ENCODE peak calls at places on chromosomes 13 and 19, in ten cellular contexts. One of them, this sample, is unnamed.

GRCh38 chr19:53960187-53960586 is 2.5 kb upstream of the CACNG8 start:
- DNase-seq in AG10803: no peak
- DNase-seq in esophagus muscularis mucosa: no peak
- DNase-seq in Peyer's patch: no peak
- DNase-seq in neural progenitor cell: peak
- DNase-seq in breast epithelium: no peak
- DNase-seq in astrocyte of the spinal cord: no peak
- DNase-seq in epithelial cell of proximal tubule: no peak
- DNase-seq in fibroblast of pulmonary artery: no peak
- DNase-seq in NB4: no peak
- DNase-seq in this sample: no peak

GRCh38 chr13:72384879-72385278 is 342.6 kb downstream of the MZT1 start:
- DNase-seq in astrocyte of the spinal cord: peak
- DNase-seq in epithelial cell of proximal tubule: peak
- DNase-seq in fibroblast of pulmonary artery: peak
- DNase-seq in esophagus muscularis mucosa: no peak
- DNase-seq in neural progenitor cell: no peak
- DNase-seq in NB4: peak
- DNase-seq in breast epithelium: no peak
- DNase-seq in AG10803: peak
- DNase-seq in Peyer's patch: no peak
- DNase-seq in this sample: no peak

GRCh38 chr13:113460064-113460555 is 6.8 kb upstream of the ADPRHL1 start:
- DNase-seq in astrocyte of the spinal cord: no peak
- DNase-seq in epithelial cell of proximal tubule: no peak
- DNase-seq in esophagus muscularis mucosa: peak
- DNase-seq in AG10803: no peak
- DNase-seq in Peyer's patch: no peak
- DNase-seq in fibroblast of pulmonary artery: no peak
- DNase-seq in NB4: no peak
- DNase-seq in neural progenitor cell: no peak
- DNase-seq in breast epithelium: no peak
- DNase-seq in this sample: no peak

GRCh38 chr13:39350461-39350881 is 252.5 kb downstream of the LHFPL6 start:
- DNase-seq in Peyer's patch: no peak
- DNase-seq in epithelial cell of proximal tubule: no peak
- DNase-seq in esophagus muscularis mucosa: no peak
- DNase-seq in neural progenitor cell: peak
- DNase-seq in astrocyte of the spinal cord: no peak
- DNase-seq in fibroblast of pulmonary artery: no peak
- DNase-seq in NB4: no peak
- DNase-seq in breast epithelium: no peak
- DNase-seq in AG10803: no peak
- DNase-seq in this sample: no peak

GRCh38 chr13:19713186-19713965 is 69.4 kb downstream of the PSPC1 start:
- DNase-seq in NB4: peak
- DNase-seq in fibroblast of pulmonary artery: peak
- DNase-seq in epithelial cell of proximal tubule: no peak
- DNase-seq in neural progenitor cell: no peak
- DNase-seq in AG10803: peak
- DNase-seq in astrocyte of the spinal cord: peak
- DNase-seq in esophagus muscularis mucosa: no peak
- DNase-seq in breast epithelium: no peak
- DNase-seq in Peyer's patch: no peak
- DNase-seq in this sample: peak

GRCh38 chr19:48466571-48467325 is 2.4 kb upstream of the CYTH2 start:
- DNase-seq in esophagus muscularis mucosa: no peak
- DNase-seq in AG10803: peak
- DNase-seq in breast epithelium: no peak
- DNase-seq in epithelial cell of proximal tubule: peak
- DNase-seq in NB4: no peak
- DNase-seq in fibroblast of pulmonary artery: peak
- DNase-seq in neural progenitor cell: no peak
- DNase-seq in astrocyte of the spinal cord: peak
- DNase-seq in Peyer's patch: peak
- DNase-seq in this sample: no peak

GRCh38 chr19:49058592-49058991 is 1.0 kb upstream of the CGB7 start:
- DNase-seq in fibroblast of pulmonary artery: no peak
- DNase-seq in neural progenitor cell: peak
- DNase-seq in AG10803: peak
- DNase-seq in NB4: no peak
- DNase-seq in epithelial cell of proximal tubule: no peak
- DNase-seq in Peyer's patch: no peak
- DNase-seq in breast epithelium: peak
- DNase-seq in esophagus muscularis mucosa: no peak
- DNase-seq in astrocyte of the spinal cord: peak
- DNase-seq in this sample: peak

GRCh38 chr13:59458908-59459579 is 704.7 kb downstream of the DIAPH3 start:
- DNase-seq in Peyer's patch: no peak
- DNase-seq in epithelial cell of proximal tubule: no peak
- DNase-seq in AG10803: peak
- DNase-seq in breast epithelium: no peak
- DNase-seq in esophagus muscularis mucosa: no peak
- DNase-seq in astrocyte of the spinal cord: peak
- DNase-seq in fibroblast of pulmonary artery: peak
- DNase-seq in NB4: no peak
- DNase-seq in neural progenitor cell: peak
- DNase-seq in this sample: no peak

DNA sequence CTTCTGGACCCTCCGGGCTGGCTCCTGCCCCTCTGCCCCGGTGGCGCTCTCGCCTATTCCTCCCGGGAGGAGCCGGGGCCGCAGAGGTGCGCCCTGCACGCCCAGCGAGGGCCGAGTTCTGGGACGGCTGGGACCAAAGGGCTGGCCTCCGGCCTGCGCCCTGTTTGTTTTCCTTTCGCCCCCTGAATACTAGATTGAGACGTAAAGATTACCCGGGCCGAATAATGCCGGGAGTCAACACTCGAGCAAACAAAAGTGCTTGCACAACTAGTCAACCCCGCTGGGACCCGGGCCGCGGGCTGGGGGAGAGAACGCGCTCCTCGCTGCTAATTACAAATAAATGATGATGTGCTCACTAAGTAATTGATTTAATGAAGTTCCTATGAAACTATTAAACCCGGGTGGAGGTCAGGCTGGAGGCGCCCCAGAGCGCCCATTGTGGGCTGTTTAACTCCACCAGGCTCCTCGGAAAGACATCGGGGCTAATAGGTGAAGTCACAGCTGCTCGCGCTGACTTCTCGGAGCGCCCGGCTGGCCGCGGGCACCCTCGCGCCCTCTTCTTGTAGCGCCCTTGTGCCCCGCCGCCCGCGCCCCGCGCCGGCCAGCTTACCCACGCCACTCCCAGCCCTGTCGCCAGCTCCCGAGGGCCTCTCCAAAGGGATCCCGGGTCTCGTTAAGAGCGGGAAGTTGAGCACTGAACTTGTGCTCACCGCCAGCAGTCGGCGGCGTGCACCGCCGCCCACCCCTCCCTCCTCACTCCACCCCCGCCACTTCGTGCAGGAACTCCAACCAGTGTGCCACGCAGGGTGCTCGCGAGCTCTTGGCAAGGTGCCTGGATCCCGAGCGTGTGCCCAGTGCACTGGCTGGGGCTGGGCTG is 14.9 kb downstream of the ZIC5 start:
- DNase-seq in fibroblast of pulmonary artery: no peak
- DNase-seq in epithelial cell of proximal tubule: no peak
- DNase-seq in Peyer's patch: no peak
- DNase-seq in AG10803: no peak
- DNase-seq in NB4: peak
- DNase-seq in astrocyte of the spinal cord: no peak
- DNase-seq in breast epithelium: no peak
- DNase-seq in esophagus muscularis mucosa: no peak
- DNase-seq in neural progenitor cell: peak
- DNase-seq in this sample: no peak
- H3K4me3 ChIP-seq in fibroblast of pulmonary artery: no peak
- H3K4me3 ChIP-seq in epithelial cell of proximal tubule: no peak
- H3K4me3 ChIP-seq in Peyer's patch: no peak
- H3K4me3 ChIP-seq in AG10803: no peak
- H3K4me3 ChIP-seq in NB4: peak
- H3K4me3 ChIP-seq in astrocyte of the spinal cord: peak
- H3K4me3 ChIP-seq in breast epithelium: peak
- H3K4me3 ChIP-seq in esophagus muscularis mucosa: peak
- H3K4me3 ChIP-seq in neural progenitor cell: peak
- H3K4me3 ChIP-seq in this sample: no peak

DNA sequence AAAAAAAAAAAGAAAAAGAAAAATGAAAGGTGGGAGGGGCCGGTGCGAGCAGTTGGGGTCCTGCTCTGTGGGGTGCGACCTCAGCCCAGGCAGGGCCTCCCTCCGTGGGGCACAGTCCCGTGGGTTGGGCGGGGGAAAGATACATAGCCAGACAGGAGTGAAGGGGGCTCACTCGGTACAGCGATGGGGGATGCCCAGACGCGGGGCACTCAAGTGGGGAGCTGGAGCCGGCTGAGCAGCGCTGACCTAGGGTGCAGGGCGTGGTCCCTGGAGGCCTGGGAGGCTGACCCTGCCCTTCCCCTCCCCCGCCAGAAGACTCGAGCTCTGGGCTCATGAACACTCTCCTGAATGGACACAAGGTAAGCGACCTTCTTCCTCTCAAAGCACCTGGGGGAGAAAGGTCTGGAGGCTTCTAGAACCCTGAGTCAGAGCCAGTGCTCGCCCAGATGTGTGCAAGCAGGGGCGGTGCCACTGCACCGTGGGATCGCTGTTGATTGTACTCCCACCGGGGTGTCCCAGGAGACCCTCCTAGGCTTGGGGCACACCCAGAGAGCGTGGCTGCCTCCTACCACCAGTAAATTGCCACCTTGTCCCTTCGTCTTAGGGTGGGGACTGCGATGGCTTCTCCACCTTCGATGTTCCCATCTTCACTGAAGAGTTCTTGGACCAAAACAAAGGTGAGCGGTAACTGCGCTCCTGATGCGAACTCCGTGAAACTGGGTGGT is 3.4 kb downstream of the HMG20B start:
- DNase-seq in fibroblast of pulmonary artery: no peak
- DNase-seq in esophagus muscularis mucosa: no peak
- DNase-seq in epithelial cell of proximal tubule: no peak
- DNase-seq in neural progenitor cell: no peak
- DNase-seq in breast epithelium: no peak
- DNase-seq in AG10803: no peak
- DNase-seq in NB4: no peak
- DNase-seq in Peyer's patch: no peak
- DNase-seq in astrocyte of the spinal cord: no peak
- DNase-seq in this sample: no peak
- H3K4me3 ChIP-seq in fibroblast of pulmonary artery: no peak
- H3K4me3 ChIP-seq in esophagus muscularis mucosa: peak
- H3K4me3 ChIP-seq in epithelial cell of proximal tubule: no peak
- H3K4me3 ChIP-seq in neural progenitor cell: peak
- H3K4me3 ChIP-seq in breast epithelium: no peak
- H3K4me3 ChIP-seq in AG10803: peak
- H3K4me3 ChIP-seq in NB4: no peak
- H3K4me3 ChIP-seq in Peyer's patch: no peak
- H3K4me3 ChIP-seq in astrocyte of the spinal cord: peak
- H3K4me3 ChIP-seq in this sample: no peak

GRCh38 chr19:46860846-46861690 is at the start of gene ARHGAP35:
- DNase-seq in Peyer's patch: peak
- DNase-seq in NB4: peak
- DNase-seq in AG10803: no peak
- DNase-seq in epithelial cell of proximal tubule: no peak
- DNase-seq in breast epithelium: no peak
- DNase-seq in astrocyte of the spinal cord: no peak
- DNase-seq in esophagus muscularis mucosa: no peak
- DNase-seq in fibroblast of pulmonary artery: no peak
- DNase-seq in neural progenitor cell: no peak
- DNase-seq in this sample: peak

GRCh38 chr19:46862504-46862835 is 1.7 kb downstream of the ARHGAP35 start:
- DNase-seq in fibroblast of pulmonary artery: no peak
- DNase-seq in breast epithelium: no peak
- DNase-seq in neural progenitor cell: no peak
- DNase-seq in NB4: no peak
- DNase-seq in Peyer's patch: no peak
- DNase-seq in esophagus muscularis mucosa: no peak
- DNase-seq in AG10803: no peak
- DNase-seq in astrocyte of the spinal cord: peak
- DNase-seq in epithelial cell of proximal tubule: no peak
- DNase-seq in this sample: no peak

GRCh38 chr19:46859637-46860124 is 1.1 kb upstream of the ARHGAP35 start:
- DNase-seq in AG10803: peak
- DNase-seq in NB4: no peak
- DNase-seq in epithelial cell of proximal tubule: no peak
- DNase-seq in Peyer's patch: peak
- DNase-seq in astrocyte of the spinal cord: no peak
- DNase-seq in fibroblast of pulmonary artery: no peak
- DNase-seq in breast epithelium: no peak
- DNase-seq in neural progenitor cell: no peak
- DNase-seq in esophagus muscularis mucosa: no peak
- DNase-seq in this sample: no peak

GRCh38 chr19:46861691-46862503 is 1.1 kb downstream of the ARHGAP35 start:
- DNase-seq in Peyer's patch: peak
- DNase-seq in AG10803: no peak
- DNase-seq in epithelial cell of proximal tubule: no peak
- DNase-seq in NB4: peak
- DNase-seq in esophagus muscularis mucosa: no peak
- DNase-seq in neural progenitor cell: peak
- DNase-seq in breast epithelium: no peak
- DNase-seq in astrocyte of the spinal cord: peak
- DNase-seq in fibroblast of pulmonary artery: no peak
- DNase-seq in this sample: peak

DNA sequence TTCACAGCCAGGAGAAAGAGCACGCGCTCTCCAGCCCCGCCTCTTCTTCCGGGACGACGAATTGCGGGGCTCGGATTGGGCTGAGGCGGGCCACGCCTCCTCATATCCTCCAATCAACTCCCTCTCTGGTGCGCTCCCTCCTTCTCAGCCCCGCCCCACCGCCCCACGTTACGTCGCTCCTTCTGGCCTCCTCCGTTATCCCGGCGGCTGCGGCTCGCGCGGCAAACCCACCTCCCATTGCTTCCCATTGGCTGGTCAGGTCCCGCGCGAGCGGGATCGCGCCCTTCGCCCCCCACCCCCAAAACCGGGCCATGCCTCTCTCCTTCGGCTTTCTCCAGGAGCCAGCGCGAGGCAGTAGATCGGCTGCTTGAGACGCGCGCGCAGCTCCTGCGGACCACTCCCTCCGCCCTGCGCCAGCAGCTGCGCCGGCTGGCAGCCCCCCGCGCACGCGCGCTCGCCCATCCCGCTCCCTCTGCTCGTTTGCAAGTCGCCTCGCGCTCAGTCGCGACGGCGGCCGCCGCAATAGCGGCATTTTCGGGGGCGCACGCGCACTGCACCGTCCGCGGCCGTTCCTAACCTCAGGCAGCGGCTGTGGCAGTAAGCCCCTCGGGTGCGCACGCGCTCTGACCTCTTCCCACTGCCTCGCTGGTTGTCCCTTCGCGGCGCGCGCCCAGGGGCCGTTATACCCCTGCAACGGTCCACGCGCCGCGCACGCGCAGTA is 512 bp upstream of the ARHGAP35 start:
- DNase-seq in AG10803: peak
- DNase-seq in neural progenitor cell: peak
- DNase-seq in breast epithelium: peak
- DNase-seq in NB4: peak
- DNase-seq in epithelial cell of proximal tubule: peak
- DNase-seq in astrocyte of the spinal cord: peak
- DNase-seq in esophagus muscularis mucosa: peak
- DNase-seq in Peyer's patch: peak
- DNase-seq in fibroblast of pulmonary artery: peak
- DNase-seq in this sample: peak
- H3K4me3 ChIP-seq in AG10803: peak
- H3K4me3 ChIP-seq in neural progenitor cell: peak
- H3K4me3 ChIP-seq in breast epithelium: peak
- H3K4me3 ChIP-seq in NB4: peak
- H3K4me3 ChIP-seq in epithelial cell of proximal tubule: peak
- H3K4me3 ChIP-seq in astrocyte of the spinal cord: peak
- H3K4me3 ChIP-seq in esophagus muscularis mucosa: peak
- H3K4me3 ChIP-seq in Peyer's patch: peak
- H3K4me3 ChIP-seq in fibroblast of pulmonary artery: peak
- H3K4me3 ChIP-seq in this sample: peak

GRCh38 chr13:97975280-97975850 is 21.9 kb downstream of the IPO5 start:
- DNase-seq in esophagus muscularis mucosa: no peak
- DNase-seq in breast epithelium: no peak
- DNase-seq in astrocyte of the spinal cord: no peak
- DNase-seq in AG10803: no peak
- DNase-seq in NB4: no peak
- DNase-seq in epithelial cell of proximal tubule: no peak
- DNase-seq in Peyer's patch: no peak
- DNase-seq in fibroblast of pulmonary artery: no peak
- DNase-seq in neural progenitor cell: no peak
- DNase-seq in this sample: no peak

GRCh38 chr13:97974773-97975172 is 21.3 kb downstream of the IPO5 start:
- DNase-seq in neural progenitor cell: no peak
- DNase-seq in epithelial cell of proximal tubule: no peak
- DNase-seq in breast epithelium: no peak
- DNase-seq in Peyer's patch: no peak
- DNase-seq in fibroblast of pulmonary artery: no peak
- DNase-seq in NB4: no peak
- DNase-seq in astrocyte of the spinal cord: no peak
- DNase-seq in AG10803: peak
- DNase-seq in esophagus muscularis mucosa: no peak
- DNase-seq in this sample: no peak

GRCh38 chr13:97967226-97967625 is 13.8 kb downstream of the IPO5 start:
- DNase-seq in AG10803: no peak
- DNase-seq in NB4: no peak
- DNase-seq in breast epithelium: no peak
- DNase-seq in esophagus muscularis mucosa: no peak
- DNase-seq in Peyer's patch: no peak
- DNase-seq in neural progenitor cell: no peak
- DNase-seq in fibroblast of pulmonary artery: no peak
- DNase-seq in epithelial cell of proximal tubule: no peak
- DNase-seq in astrocyte of the spinal cord: no peak
- DNase-seq in this sample: no peak

GRCh38 chr13:97967948-97968347 is 14.5 kb downstream of the IPO5 start:
- DNase-seq in AG10803: no peak
- DNase-seq in breast epithelium: no peak
- DNase-seq in NB4: no peak
- DNase-seq in epithelial cell of proximal tubule: no peak
- DNase-seq in astrocyte of the spinal cord: no peak
- DNase-seq in esophagus muscularis mucosa: no peak
- DNase-seq in fibroblast of pulmonary artery: peak
- DNase-seq in neural progenitor cell: no peak
- DNase-seq in Peyer's patch: no peak
- DNase-seq in this sample: no peak

GRCh38 chr13:97971519-97971918 is 18.0 kb downstream of the IPO5 start:
- DNase-seq in esophagus muscularis mucosa: no peak
- DNase-seq in astrocyte of the spinal cord: no peak
- DNase-seq in breast epithelium: no peak
- DNase-seq in AG10803: no peak
- DNase-seq in fibroblast of pulmonary artery: no peak
- DNase-seq in NB4: no peak
- DNase-seq in neural progenitor cell: no peak
- DNase-seq in epithelial cell of proximal tubule: no peak
- DNase-seq in Peyer's patch: no peak
- DNase-seq in this sample: no peak
- H3K4me3 ChIP-seq in esophagus muscularis mucosa: no peak
- H3K4me3 ChIP-seq in astrocyte of the spinal cord: no peak
- H3K4me3 ChIP-seq in breast epithelium: no peak
- H3K4me3 ChIP-seq in AG10803: no peak
- H3K4me3 ChIP-seq in fibroblast of pulmonary artery: no peak
- H3K4me3 ChIP-seq in NB4: no peak
- H3K4me3 ChIP-seq in neural progenitor cell: no peak
- H3K4me3 ChIP-seq in epithelial cell of proximal tubule: no peak
- H3K4me3 ChIP-seq in Peyer's patch: no peak
- H3K4me3 ChIP-seq in this sample: no peak

This sample was measured in GM12865.